ENCODE peak calls at places on chromosome 1, in seven cellular contexts. Q, T, E, Y, X, S and V are unnamed samples.

GRCh38 chr1:1974834-1975233 is 28.8 kb downstream of the CFAP74 start:
- DNase-seq in T (no peak), S (no peak), Y (no peak), X (no peak), E (no peak), Q (no peak), V (no peak)

GRCh38 chr1:228038387-228039005 is 31.7 kb downstream of the WNT3A start:
- DNase-seq in Y (peak), S (no peak), Q (no peak), E (no peak), T (no peak), X (no peak), V (no peak)

GRCh38 chr1:47703161-47703825 is 265.4 kb downstream of the FOXD2 start:
- DNase-seq in Y (peak), Q (no peak), X (peak), E (peak), T (no peak), S (no peak), V (no peak)

GRCh38 chr1:147651466-147651865 is 18.9 kb downstream of the ACP6 start:
- DNase-seq in E (peak), Y (no peak), X (no peak), Q (no peak), S (no peak), T (no peak), V (no peak)

GRCh38 chr1:219837274-219837993 is 90.9 kb downstream of the SLC30A10 start:
- DNase-seq in X (no peak), E (peak), S (no peak), T (peak), Q (peak), Y (no peak), V (no peak)

GRCh38 chr1:6266641-6267040 is 5.7 kb upstream of the GPR153 start:
- DNase-seq in Y (no peak), E (no peak), Q (no peak), T (no peak), S (no peak), X (no peak), V (no peak)

GRCh38 chr1:67137307-67137753 is 2.6 kb upstream of the C1orf141 start:
- DNase-seq in Y (no peak), Q (no peak), T (no peak), S (no peak), E (no peak), X (no peak), V (no peak)

GRCh38 chr1:206589206-206589605 is 23.1 kb downstream of the EIF2D start:
- DNase-seq in T (no peak), S (no peak), Q (peak), X (no peak), Y (no peak), E (no peak), V (no peak)

GRCh38 chr1:193533883-193534282 is 347.5 kb upstream of the B3GALT2 start:
- DNase-seq in X (no peak), Y (no peak), E (no peak), T (no peak), S (no peak), Q (no peak), V (peak)

GRCh38 chr1:48043524-48043923 is 46.3 kb upstream of the TRABD2B start:
- DNase-seq in Y (no peak), S (no peak), X (no peak), E (no peak), Q (no peak), T (no peak), V (no peak)

GRCh38 chr1:58778593-58778992 is 5.3 kb downstream of the JUN start:
- DNase-seq in Y (no peak), E (no peak), X (no peak), Q (no peak), T (no peak), S (no peak), V (no peak)

GRCh38 chr1:19676438-19676922 is 11.8 kb downstream of the HTR6 start:
- DNase-seq in Q (no peak), X (peak), E (peak), T (no peak), Y (peak), S (peak), V (no peak)

GRCh38 chr1:13911697-13912619 is 212.0 kb downstream of the PRDM2 start:
- DNase-seq in X (no peak), S (no peak), Q (no peak), T (no peak), E (no peak), Y (no peak), V (no peak)

GRCh38 chr1:156675715-156676311 is 1.4 kb downstream of the NES start:
- DNase-seq in X (no peak), T (no peak), S (no peak), Y (no peak), E (peak), Q (no peak), V (no peak)

GRCh38 chr1:160418483-160418882 is 18.1 kb downstream of the VANGL2 start:
- DNase-seq in T (no peak), Y (no peak), S (no peak), E (no peak), X (no peak), Q (no peak), V (no peak)

GRCh38 chr1:39177641-39178040 is 26.9 kb upstream of the MACF1 start:
- DNase-seq in Y (no peak), Q (no peak), T (no peak), S (no peak), X (no peak), E (no peak), V (no peak)

GRCh38 chr1:14803002-14803789 is 204.7 kb downstream of the KAZN start:
- DNase-seq in S (no peak), Y (no peak), Q (no peak), E (no peak), X (no peak), T (no peak), V (no peak)

GRCh38 chr1:178630418-178630817 is 94.6 kb upstream of the RALGPS2 start:
- DNase-seq in Y (no peak), E (no peak), S (no peak), T (no peak), Q (no peak), X (no peak), V (no peak)